ENCODE peak calls at places on chromosome 5, in ten cellular contexts. P is foreskin keratinocyte; X is NCI-H1694 treated with DMSO at 0.1 percent for 48 hours; E is thoracic aorta; B is NCI-H1417; K is T-helper 1 cell; D is GM18507; W is left ventricle myocardium inferior; A is KBM-7; Q is stimulated activated naive CD4-positive, alpha-beta T cell. Y is an unnamed sample.

GRCh38 chr5:133885566-133885965 is 82.9 kb downstream of the C5orf15 start:
- DNase-seq in W (no peak), A (no peak), D (no peak), P (no peak), X (no peak), Q (no peak), E (no peak), K (no peak), B (no peak), Y (no peak)

GRCh38 chr5:88502179-88503064 is 233.8 kb upstream of the TMEM161B start:
- DNase-seq in E (no peak), W (no peak), X (no peak), Q (peak; percentile 11), D (no peak), K (no peak), P (no peak), B (no peak), A (no peak), Y (no peak)

GRCh38 chr5:54703091-54703490 is 185.5 kb downstream of the SNX18 start:
- DNase-seq in X (no peak), E (no peak), P (no peak), Q (no peak), D (no peak), W (peak; percentile 38), K (no peak), B (no peak), A (no peak), Y (no peak)

GRCh38 chr5:72552041-72552557 is 44.9 kb upstream of the ZNF366 start:
- DNase-seq in D (no peak), A (no peak), B (no peak), X (no peak), Q (no peak), W (no peak), E (no peak), P (no peak), K (no peak), Y (no peak)

GRCh38 chr5:157400741-157401140 is 59.3 kb upstream of the NIPAL4 start:
- DNase-seq in D (no peak), X (no peak), P (no peak), E (no peak), K (no peak), W (no peak), Q (no peak), B (no peak), A (no peak), Y (no peak)

GRCh38 chr5:82111191-82111590 is 139.4 kb downstream of the ATG10 start:
- DNase-seq in P (no peak), D (no peak), B (no peak), W (no peak), X (no peak), K (no peak), Q (no peak), E (no peak), A (no peak), Y (no peak)

GRCh38 chr5:159096555-159097460 is 2.9 kb downstream of the EBF1 start:
- DNase-seq in K (no peak), P (no peak), E (no peak), W (no peak), B (no peak), D (no peak), X (no peak), Q (no peak), A (no peak), Y (no peak)

GRCh38 chr5:40399349-40399748 is 280.4 kb upstream of the PTGER4 start:
- DNase-seq in D (no peak), B (no peak), A (no peak), W (no peak), Q (no peak), K (no peak), X (no peak), P (no peak), E (no peak), Y (no peak)

Y was measured in T-cell.